ENCODE peak calls at places on chromosome X, in five cellular contexts. E is pancreas, X is mammary epithelial cell, C is cardiac muscle cell, Z is thyroid gland. J is an unnamed sample.

GRCh38 chrX:1248381-1249061 is 20.1 kb upstream of the CSF2RA start:
- DNase-seq in E (no peak), X (no peak), C (peak), Z (peak), J (no peak)

GRCh38 chrX:15675490-15675921 is 10.9 kb upstream of the CLTRN start:
- DNase-seq in E (peak), X (peak), C (peak), Z (peak), J (no peak)

GRCh38 chrX:67544871-67545771 is 1.3 kb downstream of the AR start:
- DNase-seq in E (no peak), X (no peak), C (no peak), Z (peak), J (no peak)

GRCh38 chrX:119758682-119759332 is 419 bp downstream of the SOWAHD start:
- DNase-seq in E (peak), X (peak), C (peak), Z (peak), J (no peak)

GRCh38 chrX:75957107-75957610 is 172.1 kb upstream of the MAGEE2 start:
- DNase-seq in E (no peak), X (no peak), C (no peak), Z (no peak), J (no peak)

GRCh38 chrX:4787971-4788370 is 1074.5 kb upstream of the PRKX start:
- DNase-seq in E (no peak), X (no peak), C (no peak), Z (no peak), J (no peak)

GRCh38 chrX:51182545-51182944 is 150.1 kb upstream of the NUDT10 start:
- DNase-seq in E (no peak), X (no peak), C (peak), Z (no peak), J (no peak)

GRCh38 chrX:25012433-25012735 is 3.4 kb downstream of the ARX start:
- DNase-seq in E (no peak), X (no peak), C (peak), Z (no peak), J (no peak)

GRCh38 chrX:153879741-153880439 is 6.1 kb downstream of the L1CAM start:
- DNase-seq in E (no peak), X (no peak), C (no peak), Z (no peak), J (no peak)

GRCh38 chrX:142084611-142085010 is 120.5 kb downstream of the MAGEC2 start:
- DNase-seq in E (no peak), X (no peak), C (no peak), Z (no peak), J (no peak)

GRCh38 chrX:110665636-110666035 is 130.0 kb downstream of the CHRDL1 start:
- DNase-seq in E (peak), X (peak), C (peak), Z (peak), J (no peak)

GRCh38 chrX:15903186-15903681 is 48.6 kb upstream of the AP1S2 start:
- DNase-seq in E (no peak), X (no peak), C (no peak), Z (no peak), J (no peak)

GRCh38 chrX:148501121-148502066 is 977 bp downstream of the AFF2 start:
- DNase-seq in E (no peak), X (peak), C (peak), Z (no peak), J (no peak)

GRCh38 chrX:20294284-20294683 is 27.6 kb upstream of the RPS6KA3 start:
- DNase-seq in E (no peak), X (no peak), C (no peak), Z (no peak), J (no peak)
- H3K27ac ChIP-seq in E (no peak), X (no peak), C (no peak), Z (no peak), J (no peak)

GRCh38 chrX:131577999-131578734 is 34.3 kb downstream of the OR13H1 start:
- DNase-seq in E (no peak), X (no peak), C (peak), Z (no peak), J (no peak)

GRCh38 chrX:131572372-131573014 is 28.6 kb downstream of the OR13H1 start:
- DNase-seq in E (no peak), X (no peak), C (no peak), Z (no peak), J (no peak)

DNA sequence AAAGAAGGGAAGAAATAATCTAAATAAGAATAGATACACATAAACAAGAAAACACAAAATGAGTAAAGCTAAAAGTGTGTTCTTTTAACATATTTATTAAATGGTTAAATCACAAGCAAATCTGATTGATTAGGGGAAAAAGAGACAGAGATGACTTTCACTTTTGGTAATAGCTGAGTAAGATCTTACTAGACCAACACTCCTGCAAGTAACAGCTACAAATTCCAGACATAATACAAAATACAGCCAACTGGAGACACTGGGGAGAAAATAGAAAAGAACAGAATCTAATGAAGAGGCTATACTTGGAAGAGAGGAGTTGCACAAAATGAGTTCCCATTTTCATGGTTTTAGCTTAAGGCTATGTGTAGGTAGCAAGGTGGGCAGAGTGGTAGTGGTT is 33.6 kb downstream of the OR13H1 start:
- DNase-seq in E (no peak), X (no peak), C (no peak), Z (no peak), J (no peak)
- H3K4me3 ChIP-seq in E (no peak), X (no peak), C (peak), Z (no peak), J (no peak)

DNA sequence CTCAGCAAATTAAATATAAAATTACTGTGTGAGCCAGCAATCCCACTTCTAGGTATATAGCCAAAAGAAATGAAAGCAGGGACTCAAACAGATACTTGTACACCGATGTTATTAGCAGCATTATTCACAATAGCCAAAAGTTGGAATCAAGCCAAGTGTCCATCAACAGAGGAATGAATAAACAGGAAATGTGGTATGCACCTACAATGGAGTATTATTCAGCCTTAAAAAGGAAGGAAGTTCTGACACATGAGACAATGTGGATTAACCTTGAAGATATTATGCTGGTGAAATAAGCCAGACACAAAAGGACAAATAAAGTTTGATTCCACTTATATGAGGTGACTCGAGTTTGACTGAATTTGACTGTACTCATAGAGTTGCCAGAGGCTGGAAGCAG is 108.3 kb upstream of the DUSP21 start:
- DNase-seq in E (no peak), X (no peak), C (no peak), Z (no peak), J (no peak)
- TF ChIP-seq CTCF in E (no peak), X (no peak), C (no peak), Z (no peak), J (no peak)

GRCh38 chrX:77441479-77441878 is 5.7 kb upstream of the FGF16 start:
- DNase-seq in E (no peak), X (no peak), C (no peak), Z (no peak), J (no peak)
- H3K27ac ChIP-seq in E (no peak), X (no peak), C (no peak), Z (no peak), J (no peak)

GRCh38 chrX:78103656-78104446 is at the start of gene PGK1:
- DNase-seq in E (peak), X (peak), C (peak), Z (peak), J (peak)

GRCh38 chrX:78105944-78106650 is 2.0 kb downstream of the PGK1 start:
- DNase-seq in E (no peak), X (no peak), C (no peak), Z (no peak), J (no peak)

GRCh38 chrX:78104447-78105176 is 564 bp downstream of the PGK1 start:
- DNase-seq in E (peak), X (peak), C (peak), Z (peak), J (peak)

GRCh38 chrX:78109458-78109857 is 5.4 kb downstream of the PGK1 start:
- DNase-seq in E (no peak), X (no peak), C (no peak), Z (no peak), J (no peak)

DNA sequence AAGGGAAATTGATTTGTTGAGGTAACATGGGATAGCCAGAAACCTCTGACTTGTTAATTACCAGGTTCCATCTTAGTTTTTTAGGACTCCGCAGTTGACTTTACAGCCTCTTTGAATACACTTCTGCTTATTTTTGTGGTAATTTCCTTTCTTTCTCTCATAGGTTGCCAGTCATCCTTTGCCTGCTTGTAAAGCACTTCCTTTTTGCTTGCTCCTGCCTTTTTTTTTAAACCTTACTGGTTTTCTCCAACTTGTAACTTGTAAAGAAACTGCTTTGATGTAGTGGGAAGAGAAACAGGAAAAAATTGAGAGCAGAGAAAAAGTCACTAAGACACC is 2.6 kb downstream of the PGK1 start:
- DNase-seq in E (no peak), X (no peak), C (no peak), Z (no peak), J (no peak)
- H3K4me3 ChIP-seq in E (no peak), X (peak), C (peak), Z (no peak), J (peak)

GRCh38 chrX:22760513-22761057 is 239.2 kb upstream of the DDX53 start:
- DNase-seq in E (no peak), X (no peak), C (no peak), Z (no peak), J (no peak)
- TF ChIP-seq CTCF in E (no peak), X (no peak), C (no peak), Z (no peak), J (no peak)

GRCh38 chrX:18537524-18537923 is 112.1 kb downstream of the CDKL5 start:
- DNase-seq in E (no peak), X (no peak), C (no peak), Z (no peak), J (no peak)
- H3K27ac ChIP-seq in E (no peak), X (no peak), C (no peak), Z (no peak), J (no peak)

DNA sequence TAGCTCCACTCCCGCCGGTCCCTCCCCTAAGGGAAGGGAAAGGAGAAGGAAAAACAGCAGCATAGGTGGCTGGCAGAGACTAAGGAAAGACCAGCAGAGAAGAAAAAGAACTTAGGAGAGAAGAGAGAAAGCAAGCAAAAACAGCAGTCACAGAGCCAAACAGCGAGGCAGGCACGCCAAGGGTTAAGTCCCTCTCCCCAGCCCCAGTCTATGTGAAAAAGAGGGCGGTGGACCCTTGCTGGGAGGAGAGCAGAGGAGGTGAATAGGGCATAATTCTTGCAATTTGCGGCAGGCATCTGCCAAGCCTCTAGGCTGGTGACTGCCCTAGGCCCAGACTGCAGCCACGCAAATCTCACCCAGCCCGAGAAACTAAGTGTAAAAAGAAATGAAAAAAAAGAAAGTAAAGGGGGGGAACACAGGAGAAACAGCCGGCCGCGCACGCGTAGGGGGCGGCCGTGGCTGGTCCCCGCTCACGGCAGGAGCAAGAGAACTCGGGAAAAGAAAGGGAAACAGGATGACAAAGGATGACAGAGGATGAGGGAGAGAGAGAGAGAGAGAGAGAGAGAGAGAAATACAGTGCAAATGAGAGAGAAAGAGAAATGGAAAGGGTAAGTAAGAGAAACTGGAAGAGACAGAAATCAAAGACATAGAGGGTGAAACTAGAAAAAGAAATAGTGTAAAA is 48.6 kb downstream of the MAGEA9 start:
- DNase-seq in E (no peak), X (peak), C (peak), Z (peak), J (no peak)
- H3K4me3 ChIP-seq in E (no peak), X (peak), C (peak), Z (no peak), J (peak)

GRCh38 chrX:38304010-38304409 is 23.3 kb downstream of the RPGR start:
- DNase-seq in E (no peak), X (no peak), C (peak), Z (no peak), J (no peak)
- TF ChIP-seq CTCF in E (no peak), X (peak), C (peak), Z (no peak), J (no peak)

GRCh38 chrX:107787827-107788226 is 10.3 kb downstream of the NCBP2L start:
- DNase-seq in E (no peak), X (no peak), C (no peak), Z (no peak), J (no peak)
- H3K27ac ChIP-seq in E (no peak), X (no peak), C (no peak), Z (no peak), J (peak)

J was measured in coronary artery.